ENCODE peak calls at places on chromosomes 7 and 10, in eight cellular contexts. N is head of caudate nucleus, D is dermis microvascular lymphatic vessel endothelial cell, O is GM12864, R is colonic mucosa, Y is substantia nigra, I is coronary artery, P is NCI-H774. B is an unnamed sample.

GRCh38 chr10:11832042-11832441 is 8.9 kb downstream of the PROSER2 start:
- DNase-seq in Y (no peak), N (no peak), R (no peak), D (no peak), I (no peak), P (no peak), O (no peak), B (no peak)

GRCh38 chr7:130879191-130879590 is 145.2 kb upstream of the KLF14 start:
- DNase-seq in O (no peak), R (no peak), P (no peak), Y (no peak), D (no peak), N (no peak), I (no peak), B (no peak)

GRCh38 chr7:87003872-87004798 is 55.3 kb downstream of the ELAPOR2 start:
- DNase-seq in O (no peak), I (no peak), R (no peak), N (peak), D (no peak), Y (no peak), P (no peak), B (no peak)

GRCh38 chr7:12731214-12731656 is 43.8 kb downstream of the ARL4A start:
- DNase-seq in D (no peak), R (no peak), N (no peak), P (no peak), O (no peak), Y (no peak), I (no peak), B (no peak)

GRCh38 chr10:10977978-10978377 is 39.7 kb upstream of the CELF2 start:
- DNase-seq in I (no peak), Y (no peak), N (no peak), O (no peak), R (no peak), P (no peak), D (no peak), B (no peak)

GRCh38 chr7:28904539-28905143 is 53.5 kb downstream of the TRIL start:
- DNase-seq in D (no peak), R (no peak), Y (no peak), O (no peak), N (no peak), I (no peak), P (no peak), B (no peak)

GRCh38 chr10:87942884-87943527 is 79.6 kb downstream of the PTEN start:
- DNase-seq in D (no peak), P (no peak), Y (no peak), R (no peak), O (no peak), N (no peak), I (no peak), B (no peak)

GRCh38 chr10:81838950-81839349 is 36.0 kb upstream of the NRG3 start:
- DNase-seq in D (peak), N (no peak), I (no peak), R (no peak), O (no peak), P (no peak), Y (no peak), B (no peak)

GRCh38 chr7:50835156-50835555 is 52.5 kb upstream of the GRB10 start:
- DNase-seq in O (no peak), R (no peak), Y (no peak), P (no peak), I (no peak), D (no peak), N (no peak), B (no peak)

GRCh38 chr10:123150229-123150985 is 2.5 kb downstream of the HMX2 start:
- DNase-seq in D (no peak), N (no peak), I (no peak), O (no peak), P (no peak), R (no peak), Y (no peak), B (no peak)

GRCh38 chr10:36048236-36048635 is 406.1 kb upstream of the FZD8 start:
- DNase-seq in Y (no peak), I (no peak), N (no peak), D (no peak), R (no peak), O (no peak), P (no peak), B (no peak)

GRCh38 chr10:72034040-72034499 is 54.3 kb downstream of the SPOCK2 start:
- DNase-seq in P (no peak), D (no peak), N (no peak), I (no peak), O (no peak), Y (no peak), R (no peak), B (no peak)

GRCh38 chr7:87450706-87451105 is 24.8 kb downstream of the ABCB4 start:
- DNase-seq in N (no peak), I (no peak), R (no peak), O (no peak), D (no peak), P (no peak), Y (no peak), B (no peak)

GRCh38 chr10:50397312-50398140 is 146.2 kb upstream of the ASAH2 start:
- DNase-seq in N (no peak), R (no peak), O (no peak), Y (no peak), D (no peak), I (no peak), P (no peak), B (no peak)

GRCh38 chr10:101485681-101486554 is 102.1 kb downstream of the POLL start:
- DNase-seq in Y (peak), R (peak), D (no peak), I (no peak), N (peak), P (no peak), O (no peak), B (peak)

GRCh38 chr7:34895202-34895601 is 142.1 kb downstream of the DPY19L1 start:
- DNase-seq in D (no peak), R (no peak), N (no peak), O (no peak), P (no peak), I (no peak), Y (no peak), B (no peak)

GRCh38 chr10:3172081-3172445 is 519 bp downstream of the PITRM1 start:
- DNase-seq in I (no peak), Y (no peak), D (peak), O (no peak), R (peak), N (no peak), P (no peak), B (peak)

B was measured in mucosa of gallbladder.